ENCODE peak calls at places on chromosomes 1 and 21, in seven cellular contexts. One of them, this sample, is unnamed.

GRCh38 chr1:172833956-172834355 is 175.1 kb downstream of the FASLG start:
- DNase-seq in gastrocnemius medialis: no peak
- DNase-seq in sigmoid colon: no peak
- DNase-seq in body of pancreas: no peak
- DNase-seq in heart left ventricle: no peak
- DNase-seq in A549: no peak
- DNase-seq in prostate gland: no peak
- DNase-seq in this sample: no peak

GRCh38 chr1:166155108-166155507 is 11.7 kb downstream of the FAM78B start:
- DNase-seq in heart left ventricle: no peak
- DNase-seq in gastrocnemius medialis: no peak
- DNase-seq in A549: no peak
- DNase-seq in prostate gland: no peak
- DNase-seq in body of pancreas: no peak
- DNase-seq in sigmoid colon: no peak
- DNase-seq in this sample: no peak

GRCh38 chr1:244083544-244083943 is 32.5 kb downstream of the ZBTB18 start:
- DNase-seq in gastrocnemius medialis: no peak
- DNase-seq in body of pancreas: no peak
- DNase-seq in prostate gland: no peak
- DNase-seq in sigmoid colon: no peak
- DNase-seq in heart left ventricle: no peak
- DNase-seq in A549: no peak
- DNase-seq in this sample: no peak

GRCh38 chr1:224528900-224529299 is 87.2 kb upstream of the CNIH3 start:
- DNase-seq in sigmoid colon: no peak
- DNase-seq in body of pancreas: no peak
- DNase-seq in prostate gland: no peak
- DNase-seq in heart left ventricle: no peak
- DNase-seq in A549: peak
- DNase-seq in gastrocnemius medialis: no peak
- DNase-seq in this sample: peak

GRCh38 chr1:230191079-230191478 is 124.0 kb downstream of the GALNT2 start:
- DNase-seq in A549: no peak
- DNase-seq in heart left ventricle: peak
- DNase-seq in sigmoid colon: peak
- DNase-seq in body of pancreas: peak
- DNase-seq in prostate gland: peak
- DNase-seq in gastrocnemius medialis: peak
- DNase-seq in this sample: no peak

GRCh38 chr1:31705080-31705866 is 1.5 kb upstream of the COL16A1 start:
- DNase-seq in heart left ventricle: peak
- DNase-seq in prostate gland: peak
- DNase-seq in A549: peak
- DNase-seq in gastrocnemius medialis: no peak
- DNase-seq in sigmoid colon: peak
- DNase-seq in body of pancreas: peak
- DNase-seq in this sample: no peak

GRCh38 chr21:33490991-33491372 is 534 bp downstream of the DNAJC28 start:
- DNase-seq in sigmoid colon: no peak
- DNase-seq in heart left ventricle: no peak
- DNase-seq in body of pancreas: no peak
- DNase-seq in A549: no peak
- DNase-seq in gastrocnemius medialis: no peak
- DNase-seq in prostate gland: no peak
- DNase-seq in this sample: no peak

GRCh38 chr1:43241352-43241953 is 28.3 kb upstream of the TMEM125 start:
- DNase-seq in A549: no peak
- DNase-seq in gastrocnemius medialis: no peak
- DNase-seq in body of pancreas: peak
- DNase-seq in sigmoid colon: no peak
- DNase-seq in prostate gland: peak
- DNase-seq in heart left ventricle: no peak
- DNase-seq in this sample: no peak

GRCh38 chr1:247493106-247493505 is 35.2 kb upstream of the OR2B11 start:
- DNase-seq in heart left ventricle: no peak
- DNase-seq in prostate gland: no peak
- DNase-seq in gastrocnemius medialis: no peak
- DNase-seq in A549: no peak
- DNase-seq in body of pancreas: no peak
- DNase-seq in sigmoid colon: no peak
- DNase-seq in this sample: no peak

GRCh38 chr1:189131576-189131975 is 1346.1 kb downstream of the BRINP3 start:
- DNase-seq in body of pancreas: no peak
- DNase-seq in gastrocnemius medialis: no peak
- DNase-seq in heart left ventricle: no peak
- DNase-seq in prostate gland: no peak
- DNase-seq in A549: no peak
- DNase-seq in sigmoid colon: no peak
- DNase-seq in this sample: no peak

GRCh38 chr1:61358770-61359455 is 276.6 kb downstream of the NFIA start:
- DNase-seq in gastrocnemius medialis: no peak
- DNase-seq in A549: no peak
- DNase-seq in body of pancreas: no peak
- DNase-seq in sigmoid colon: no peak
- DNase-seq in heart left ventricle: no peak
- DNase-seq in prostate gland: no peak
- DNase-seq in this sample: no peak

GRCh38 chr1:221741971-221742554 is at the start of gene DUSP10:
- DNase-seq in heart left ventricle: peak
- DNase-seq in body of pancreas: peak
- DNase-seq in A549: peak
- DNase-seq in sigmoid colon: peak
- DNase-seq in prostate gland: peak
- DNase-seq in gastrocnemius medialis: peak
- DNase-seq in this sample: peak

GRCh38 chr1:100528861-100529260 is 9.1 kb upstream of the GPR88 start:
- DNase-seq in sigmoid colon: no peak
- DNase-seq in heart left ventricle: no peak
- DNase-seq in body of pancreas: no peak
- DNase-seq in prostate gland: no peak
- DNase-seq in gastrocnemius medialis: no peak
- DNase-seq in A549: no peak
- DNase-seq in this sample: no peak

GRCh38 chr21:39184050-39184980 is 1.1 kb upstream of the PSMG1 start:
- DNase-seq in prostate gland: no peak
- DNase-seq in heart left ventricle: no peak
- DNase-seq in A549: no peak
- DNase-seq in gastrocnemius medialis: no peak
- DNase-seq in body of pancreas: no peak
- DNase-seq in sigmoid colon: no peak
- DNase-seq in this sample: no peak

GRCh38 chr1:240284656-240285427 is 193.2 kb downstream of the FMN2 start:
- DNase-seq in gastrocnemius medialis: no peak
- DNase-seq in prostate gland: no peak
- DNase-seq in heart left ventricle: no peak
- DNase-seq in A549: no peak
- DNase-seq in body of pancreas: no peak
- DNase-seq in sigmoid colon: no peak
- DNase-seq in this sample: no peak

GRCh38 chr1:67831850-67832513 is 1.3 kb downstream of the GNG12 start:
- DNase-seq in A549: peak
- DNase-seq in gastrocnemius medialis: peak
- DNase-seq in prostate gland: peak
- DNase-seq in sigmoid colon: peak
- DNase-seq in body of pancreas: peak
- DNase-seq in heart left ventricle: peak
- DNase-seq in this sample: peak

GRCh38 chr1:3717715-3718601 is 34.3 kb upstream of the CCDC27 start:
- DNase-seq in A549: no peak
- DNase-seq in heart left ventricle: no peak
- DNase-seq in sigmoid colon: no peak
- DNase-seq in body of pancreas: no peak
- DNase-seq in prostate gland: no peak
- DNase-seq in gastrocnemius medialis: no peak
- DNase-seq in this sample: no peak

DNA sequence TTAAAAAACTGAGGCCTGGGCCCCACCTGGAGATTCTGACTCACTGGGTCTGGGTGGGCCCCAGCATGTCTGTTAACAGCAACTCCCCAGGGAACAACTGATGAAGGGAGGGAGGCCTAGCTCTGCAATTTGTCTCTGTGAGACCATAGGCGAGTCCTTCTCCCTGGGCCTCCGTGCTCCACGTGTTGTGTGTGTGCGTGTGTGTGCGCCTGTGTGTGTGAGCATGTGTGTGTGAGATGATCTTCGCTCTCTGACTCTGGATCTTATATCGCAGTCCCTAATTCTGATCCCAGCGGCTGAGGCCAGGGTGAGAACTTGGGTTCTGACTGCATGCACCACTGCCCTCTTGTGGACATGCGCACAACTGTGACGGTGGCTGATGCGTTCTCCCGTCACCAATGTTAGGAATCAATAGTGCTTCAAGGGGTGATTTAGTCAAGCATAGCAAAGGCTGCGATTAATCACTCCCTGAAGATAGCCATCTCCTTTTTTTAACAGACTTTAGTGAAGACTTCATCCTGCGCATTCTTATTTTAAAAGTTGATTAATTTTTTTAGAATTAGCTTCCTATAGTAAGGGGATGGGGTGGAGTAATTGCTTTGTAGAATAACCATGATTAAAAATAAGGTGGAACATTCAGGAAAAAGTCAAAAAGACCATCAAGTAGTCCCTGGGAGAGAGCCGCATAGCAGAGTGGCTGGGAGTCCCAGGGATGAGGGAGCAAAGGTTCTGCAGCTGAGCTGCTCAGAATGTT is 62.4 kb upstream of the USP24 start:
- DNase-seq in body of pancreas: peak
- DNase-seq in sigmoid colon: peak
- DNase-seq in gastrocnemius medialis: peak
- DNase-seq in heart left ventricle: peak
- DNase-seq in prostate gland: peak
- DNase-seq in A549: peak
- DNase-seq in this sample: no peak
- TF ChIP-seq POLR2A in body of pancreas: no peak
- TF ChIP-seq POLR2A in sigmoid colon: no peak
- TF ChIP-seq POLR2A in gastrocnemius medialis: no peak
- TF ChIP-seq POLR2A in heart left ventricle: no peak
- TF ChIP-seq POLR2A in prostate gland: no peak
- TF ChIP-seq POLR2A in A549: no peak
- TF ChIP-seq POLR2A in this sample: no peak

DNA sequence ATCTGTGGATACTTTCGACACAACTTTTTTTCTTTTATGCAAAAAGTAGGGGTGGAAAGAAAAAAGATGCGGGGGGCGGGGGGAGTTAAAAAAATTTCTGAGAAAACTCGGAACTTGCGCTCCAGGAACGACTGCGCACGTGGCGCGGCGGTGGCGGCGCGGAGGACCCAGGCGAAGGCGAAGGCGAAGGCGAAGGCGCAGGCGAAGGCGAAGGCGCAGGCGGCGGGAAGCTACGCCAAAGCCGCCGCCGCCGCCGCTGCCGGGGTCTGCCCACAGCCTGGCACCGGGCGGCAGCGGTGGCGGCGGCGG is 208 bp upstream of the BARHL2 start:
- DNase-seq in body of pancreas: no peak
- DNase-seq in heart left ventricle: no peak
- DNase-seq in gastrocnemius medialis: no peak
- DNase-seq in sigmoid colon: no peak
- DNase-seq in A549: no peak
- DNase-seq in prostate gland: no peak
- DNase-seq in this sample: no peak
- H3K4me3 ChIP-seq in body of pancreas: no peak
- H3K4me3 ChIP-seq in heart left ventricle: no peak
- H3K4me3 ChIP-seq in gastrocnemius medialis: no peak
- H3K4me3 ChIP-seq in sigmoid colon: peak
- H3K4me3 ChIP-seq in A549: no peak
- H3K4me3 ChIP-seq in prostate gland: peak
- H3K4me3 ChIP-seq in this sample: no peak

DNA sequence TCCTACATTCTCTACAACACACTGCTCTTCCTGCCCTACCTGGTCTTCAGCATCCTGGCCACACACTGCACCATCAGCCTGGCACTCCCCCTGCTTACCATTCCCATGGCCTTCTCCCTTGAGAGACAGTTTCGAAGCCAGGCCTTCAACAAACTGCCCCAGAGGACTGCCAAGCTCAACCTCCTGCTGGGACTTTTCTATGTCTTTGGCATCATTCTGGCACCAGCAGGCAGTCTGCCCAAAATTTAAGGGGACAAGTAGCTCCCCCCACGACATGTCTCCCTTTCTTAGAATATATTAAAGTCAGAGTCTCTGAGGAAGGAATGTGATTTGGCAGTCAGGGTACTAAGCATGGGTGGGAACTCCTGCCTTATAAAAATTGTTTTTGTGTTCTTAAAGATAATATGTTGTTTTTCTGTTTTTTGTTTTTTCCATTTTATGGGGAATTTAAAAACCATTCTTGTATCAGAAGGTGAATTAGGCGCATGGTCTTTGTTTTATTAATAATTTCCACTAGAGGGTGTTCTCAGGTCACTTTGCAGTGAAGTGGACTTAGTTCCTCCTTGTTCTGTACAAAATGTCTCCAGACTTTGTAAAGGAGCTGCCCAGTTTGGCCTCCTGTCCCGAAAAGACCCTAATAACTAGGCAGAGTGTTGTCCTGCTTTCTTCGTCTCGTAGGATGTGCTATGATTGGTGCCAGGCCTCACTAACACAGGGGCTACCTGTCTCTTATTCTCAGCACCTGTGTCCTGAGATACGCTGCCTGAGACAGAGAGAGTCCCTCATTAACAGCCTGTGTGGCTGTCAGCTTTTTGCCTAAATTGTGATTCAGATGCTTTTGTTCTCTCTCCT is 13.1 kb downstream of the UBIAD1 start:
- DNase-seq in sigmoid colon: no peak
- DNase-seq in gastrocnemius medialis: no peak
- DNase-seq in body of pancreas: no peak
- DNase-seq in A549: no peak
- DNase-seq in prostate gland: no peak
- DNase-seq in heart left ventricle: no peak
- DNase-seq in this sample: no peak
- TF ChIP-seq CTCF in sigmoid colon: no peak
- TF ChIP-seq CTCF in gastrocnemius medialis: no peak
- TF ChIP-seq CTCF in body of pancreas: no peak
- TF ChIP-seq CTCF in A549: peak
- TF ChIP-seq CTCF in prostate gland: no peak
- TF ChIP-seq CTCF in heart left ventricle: no peak
- TF ChIP-seq CTCF in this sample: no peak

GRCh38 chr1:215160351-215160750 is 77.8 kb downstream of the KCNK2 start:
- DNase-seq in body of pancreas: no peak
- DNase-seq in sigmoid colon: no peak
- DNase-seq in heart left ventricle: no peak
- DNase-seq in gastrocnemius medialis: no peak
- DNase-seq in A549: no peak
- DNase-seq in prostate gland: no peak
- DNase-seq in this sample: no peak

GRCh38 chr1:215151841-215152240 is 69.3 kb downstream of the KCNK2 start:
- DNase-seq in sigmoid colon: no peak
- DNase-seq in body of pancreas: no peak
- DNase-seq in A549: no peak
- DNase-seq in gastrocnemius medialis: no peak
- DNase-seq in prostate gland: no peak
- DNase-seq in heart left ventricle: no peak
- DNase-seq in this sample: no peak

DNA sequence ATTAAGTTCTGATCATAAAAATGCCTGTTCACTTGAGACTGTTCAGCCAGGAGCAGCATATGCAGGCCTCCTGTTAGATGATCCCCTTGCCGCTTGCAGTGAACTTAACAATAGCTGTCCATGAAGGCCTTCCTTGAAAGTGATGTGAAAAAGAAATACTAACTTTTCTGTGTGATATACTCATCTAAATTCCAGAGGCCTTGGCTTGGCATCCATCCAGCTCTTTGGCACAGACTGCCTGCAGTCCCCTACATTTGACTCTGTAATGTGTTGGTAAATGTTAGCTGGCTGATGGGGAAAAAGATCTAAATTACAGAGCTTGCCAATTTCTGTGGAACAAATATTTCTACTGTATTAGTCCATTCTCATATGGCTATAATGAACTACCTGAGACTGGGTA is 73.7 kb downstream of the KCNK2 start:
- DNase-seq in A549: no peak
- DNase-seq in heart left ventricle: no peak
- DNase-seq in gastrocnemius medialis: no peak
- DNase-seq in sigmoid colon: no peak
- DNase-seq in prostate gland: no peak
- DNase-seq in body of pancreas: no peak
- DNase-seq in this sample: no peak
- TF ChIP-seq POLR2A in A549: no peak
- TF ChIP-seq POLR2A in heart left ventricle: no peak
- TF ChIP-seq POLR2A in gastrocnemius medialis: no peak
- TF ChIP-seq POLR2A in sigmoid colon: no peak
- TF ChIP-seq POLR2A in prostate gland: no peak
- TF ChIP-seq POLR2A in body of pancreas: no peak
- TF ChIP-seq POLR2A in this sample: no peak

This sample was measured in vagina.